ENCODE peak calls at places on chromosomes 6 and 20, in four cellular contexts. X is foreskin fibroblast, Q is fibroblast of lung, K is GM13977. C is an unnamed sample.

GRCh38 chr6:149454405-149454848 is 30.4 kb downstream of the ZC3H12D start:
- DNase-seq in Q (peak), K (no peak), X (peak), C (peak)

GRCh38 chr20:21396045-21396893 is 1.1 kb downstream of the NKX2-4 start:
- DNase-seq in K (no peak), Q (no peak), X (no peak), C (no peak)

GRCh38 chr6:81696505-81696904 is 56.0 kb downstream of the TENT5A start:
- DNase-seq in X (peak), K (no peak), Q (peak), C (peak)

GRCh38 chr6:127904160-127904559 is 3.3 kb upstream of the THEMIS start:
- DNase-seq in K (no peak), X (no peak), Q (no peak), C (no peak)

GRCh38 chr6:136761227-136761922 is 30.9 kb downstream of the MAP3K5 start:
- DNase-seq in X (peak), K (no peak), Q (peak), C (no peak)

GRCh38 chr6:46184114-46184513 is 13.3 kb upstream of the ENPP5 start:
- DNase-seq in X (peak), Q (peak), K (no peak), C (peak)

GRCh38 chr6:18362058-18362561 is 25.0 kb upstream of the RNF144B start:
- DNase-seq in Q (peak), X (peak), K (no peak), C (peak)

GRCh38 chr20:34979366-34980153 is 23.9 kb downstream of the MYH7B start:
- DNase-seq in X (no peak), K (no peak), Q (no peak), C (no peak)

GRCh38 chr20:6533321-6533720 is 234.2 kb upstream of the BMP2 start:
- DNase-seq in K (no peak), Q (peak), X (peak), C (no peak)

GRCh38 chr20:52481443-52481842 is 289.9 kb upstream of the ZFP64 start:
- DNase-seq in K (no peak), Q (no peak), X (no peak), C (no peak)

GRCh38 chr6:159943101-159943632 is 25.7 kb upstream of the IGF2R start:
- DNase-seq in K (no peak), X (peak), Q (peak), C (peak)

GRCh38 chr6:113856011-113856551 is 1.1 kb upstream of the MARCKS start:
- DNase-seq in K (peak), Q (peak), X (peak), C (no peak)

GRCh38 chr6:33620158-33620583 is 951 bp upstream of the ITPR3 start:
- DNase-seq in Q (peak), X (no peak), K (peak), C (no peak)

GRCh38 chr6:62285612-62286469 is at the start of gene KHDRBS2:
- DNase-seq in K (peak), X (no peak), Q (no peak), C (no peak)

GRCh38 chr6:53029262-53029661 is 34.2 kb upstream of the GSTA4 start:
- DNase-seq in Q (no peak), K (no peak), X (peak), C (no peak)

GRCh38 chr6:161415302-161415855 is 141.5 kb upstream of the AGPAT4 start:
- DNase-seq in X (no peak), Q (no peak), K (no peak), C (no peak)

GRCh38 chr20:571754-572331 is 28.3 kb upstream of the CSNK2A1 start:
- DNase-seq in X (peak), Q (peak), K (no peak), C (no peak)

GRCh38 chr6:131129657-131130545 is 5.4 kb upstream of the AKAP7 start:
- DNase-seq in K (no peak), X (peak), Q (no peak), C (peak)

GRCh38 chr6:139531148-139531547 is 156.7 kb upstream of the CITED2 start:
- DNase-seq in K (no peak), X (peak), Q (peak), C (peak)

GRCh38 chr6:96898241-96898851 is 655 bp upstream of the NDUFAF4 start:
- DNase-seq in Q (peak), K (peak), X (peak), C (peak)

GRCh38 chr6:149847943-149848267 is 16.3 kb downstream of the LRP11 start:
- DNase-seq in X (no peak), Q (peak), K (no peak), C (no peak)

GRCh38 chr20:11537032-11537431 is 380.7 kb upstream of the BTBD3 start:
- DNase-seq in Q (no peak), X (no peak), K (no peak), C (no peak)

GRCh38 chr6:121858976-121859375 is 423.5 kb downstream of the GJA1 start:
- DNase-seq in K (no peak), X (no peak), Q (no peak), C (no peak)

GRCh38 chr20:63911171-63911570 is 16.2 kb downstream of the DNAJC5 start:
- DNase-seq in X (no peak), K (no peak), Q (peak), C (peak)

GRCh38 chr20:4117867-4118266 is 102.5 kb upstream of the RNF24 start:
- DNase-seq in K (no peak), Q (no peak), X (no peak), C (no peak)

GRCh38 chr6:1827984-1828793 is 218.5 kb downstream of the FOXC1 start:
- DNase-seq in K (no peak), Q (no peak), X (no peak), C (no peak)

GRCh38 chr6:17959317-17959716 is 28.1 kb downstream of the KIF13A start:
- DNase-seq in K (no peak), X (no peak), Q (no peak), C (no peak)

GRCh38 chr6:165184192-165184979 is 125.0 kb downstream of the C6orf118 start:
- DNase-seq in K (no peak), Q (peak), X (no peak), C (peak)

GRCh38 chr20:48919336-48919881 is 2.1 kb upstream of the ARFGEF2 start:
- DNase-seq in X (no peak), Q (no peak), K (no peak), C (no peak)

GRCh38 chr20:23641936-23642751 is 4.4 kb upstream of the CST3 start:
- DNase-seq in X (peak), Q (peak), K (no peak), C (peak)

GRCh38 chr6:157050537-157051280 is 272.6 kb downstream of the TMEM242 start:
- DNase-seq in K (no peak), X (no peak), Q (no peak), C (no peak)

GRCh38 chr6:89432875-89433636 is at the start of gene ANKRD6:
- DNase-seq in Q (peak), K (peak), X (peak), C (peak)

GRCh38 chr20:5491463-5491862 is 174.7 kb upstream of the PROKR2 start:
- DNase-seq in Q (no peak), X (no peak), K (no peak), C (no peak)

GRCh38 chr6:135586388-135586787 is 88.8 kb upstream of the AHI1 start:
- DNase-seq in K (no peak), Q (peak), X (no peak), C (no peak)

GRCh38 chr20:46694484-46694883 is 5.2 kb upstream of the TP53RK start:
- DNase-seq in K (no peak), X (peak), Q (no peak), C (no peak)

GRCh38 chr6:154622618-154623336 is 110.4 kb upstream of the SCAF8 start:
- DNase-seq in K (no peak), X (no peak), Q (no peak), C (no peak)

GRCh38 chr6:43263314-43264178 is 20.3 kb downstream of the TTBK1 start:
- DNase-seq in Q (peak), K (peak), X (peak), C (peak)

GRCh38 chr6:85449818-85450577 is at the start of gene NT5E:
- DNase-seq in K (peak), X (peak), Q (peak), C (peak)

GRCh38 chr6:85452441-85452881 is 2.6 kb downstream of the NT5E start:
- DNase-seq in X (peak), K (no peak), Q (peak), C (peak)

GRCh38 chr6:85449388-85449817 is 480 bp upstream of the NT5E start:
- DNase-seq in K (peak), Q (peak), X (peak), C (peak)

GRCh38 chr6:85451586-85452306 is 1.9 kb downstream of the NT5E start:
- DNase-seq in Q (no peak), K (no peak), X (peak), C (no peak)

DNA sequence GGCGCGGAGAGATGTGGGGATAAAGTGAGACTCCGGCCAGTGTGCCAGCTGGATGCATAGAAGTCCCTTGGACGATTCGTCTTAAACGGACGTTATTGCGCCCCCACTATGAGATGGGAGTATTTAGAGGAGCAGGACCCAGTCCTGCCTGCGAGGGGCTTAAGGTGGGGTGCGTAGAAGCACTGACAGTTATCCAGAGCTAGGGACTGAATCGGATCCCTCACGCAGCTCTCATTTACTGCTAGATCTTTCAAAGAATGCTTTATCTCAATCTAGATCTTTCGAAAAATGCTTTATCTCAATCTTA is 648 bp downstream of the NT5E start:
- DNase-seq in K (peak), Q (peak), X (peak), C (no peak)
- TF ChIP-seq CTCF in K (no peak), Q (no peak), X (no peak), C (no peak)

GRCh38 chr6:723540-723939 is 30.6 kb upstream of the EXOC2 start:
- DNase-seq in X (no peak), Q (no peak), K (no peak), C (no peak)
- TF ChIP-seq CTCF in X (peak), Q (no peak), K (no peak), C (no peak)

DNA sequence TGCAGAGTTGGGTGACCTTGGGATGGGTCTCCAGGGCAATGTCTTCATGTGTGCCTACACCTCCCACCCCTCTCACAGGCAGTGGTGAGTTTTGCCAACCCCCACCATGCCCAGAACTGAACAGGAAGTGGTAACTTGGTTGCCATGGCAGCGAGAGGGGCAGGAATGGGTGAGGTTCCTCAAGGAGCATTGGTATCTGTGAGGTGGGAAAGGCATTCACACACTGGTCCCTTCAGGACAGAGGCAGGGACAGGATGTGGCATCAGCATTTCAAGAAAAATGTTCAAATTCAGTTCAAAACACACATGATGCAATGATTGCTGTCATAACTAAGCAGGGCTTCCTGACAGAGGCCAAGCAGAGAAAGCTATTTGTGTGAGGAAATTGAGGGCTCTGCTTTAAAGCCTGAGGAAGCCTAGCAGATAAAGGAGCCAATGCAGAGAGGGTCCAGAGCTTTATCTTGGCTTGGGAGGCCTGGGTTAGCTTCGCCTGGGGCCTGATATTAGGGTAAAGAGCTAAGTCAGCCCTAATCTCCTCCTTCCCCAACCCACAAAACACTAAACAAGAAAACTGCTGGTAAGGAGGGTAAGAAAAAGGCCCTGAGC is 551 bp downstream of the TREML2 start:
- DNase-seq in X (peak), Q (no peak), K (peak), C (no peak)
- TF ChIP-seq CTCF in X (no peak), Q (no peak), K (no peak), C (no peak)

DNA sequence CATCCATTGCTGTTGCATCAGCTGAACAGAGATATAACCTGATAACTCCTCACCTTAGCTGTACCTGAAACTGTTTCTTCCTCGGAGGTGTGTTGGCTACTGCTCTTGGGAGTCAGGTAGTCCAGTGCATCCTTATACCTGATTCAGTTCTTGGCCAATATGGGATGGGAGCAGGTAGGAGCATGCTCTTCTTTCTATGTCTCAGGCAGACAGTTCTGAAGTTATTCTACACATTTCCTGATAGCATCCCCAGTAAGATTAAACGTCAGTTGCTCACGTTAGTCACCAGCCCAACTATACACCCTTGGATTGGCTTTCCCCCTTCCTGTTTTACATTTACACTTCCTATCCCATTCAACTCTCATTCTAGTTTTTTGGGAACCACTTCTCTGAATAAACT is 244.3 kb upstream of the FLRT3 start:
- DNase-seq in Q (no peak), X (no peak), K (no peak), C (no peak)
- TF ChIP-seq CTCF in Q (no peak), X (no peak), K (no peak), C (no peak)

GRCh38 chr6:137878810-137879285 is 11.8 kb downstream of the TNFAIP3 start:
- DNase-seq in X (no peak), K (no peak), Q (no peak), C (no peak)
- TF ChIP-seq CTCF in X (no peak), K (no peak), Q (peak), C (no peak)

DNA sequence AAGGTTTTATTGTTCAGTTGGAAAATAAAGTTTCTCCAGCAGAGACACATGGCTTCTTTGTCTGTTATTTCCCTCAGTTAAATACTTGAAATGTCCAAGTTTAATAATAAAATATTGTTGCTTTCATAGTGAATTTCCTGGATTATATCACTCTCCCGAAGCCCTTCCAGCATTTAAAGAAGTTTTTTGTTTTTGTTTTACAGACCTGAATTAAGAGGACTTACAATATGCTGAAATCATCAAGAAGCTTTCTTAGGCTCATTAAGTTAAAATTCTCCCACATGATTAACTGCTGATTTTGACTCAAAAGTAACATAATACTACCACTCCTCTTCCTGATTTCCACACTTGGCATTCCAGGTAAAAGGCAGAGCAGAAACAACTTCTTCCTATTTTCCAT is 35.9 kb downstream of the PDSS2 start:
- DNase-seq in K (no peak), Q (no peak), X (no peak), C (no peak)
- TF ChIP-seq CTCF in K (no peak), Q (no peak), X (no peak), C (no peak)

GRCh38 chr20:9458075-9458818 is 56.1 kb upstream of the LAMP5 start:
- DNase-seq in X (peak), K (no peak), Q (no peak), C (peak)

GRCh38 chr20:9460518-9460917 is 53.9 kb upstream of the LAMP5 start:
- DNase-seq in X (peak), Q (peak), K (no peak), C (peak)

GRCh38 chr20:9454781-9455180 is 59.6 kb upstream of the LAMP5 start:
- DNase-seq in Q (no peak), K (no peak), X (peak), C (peak)

GRCh38 chr20:9457055-9457454 is 57.3 kb upstream of the LAMP5 start:
- DNase-seq in K (no peak), X (no peak), Q (no peak), C (no peak)
- TF ChIP-seq CTCF in K (no peak), X (no peak), Q (no peak), C (no peak)

GRCh38 chr6:146928503-146928902 is 275.7 kb upstream of the STXBP5 start:
- DNase-seq in X (no peak), K (no peak), Q (no peak), C (no peak)

GRCh38 chr6:146935489-146935888 is 268.7 kb upstream of the STXBP5 start:
- DNase-seq in X (no peak), Q (no peak), K (no peak), C (no peak)

GRCh38 chr6:146925846-146926245 is 278.4 kb upstream of the STXBP5 start:
- DNase-seq in K (no peak), Q (no peak), X (no peak), C (no peak)

GRCh38 chr6:146931214-146931613 is 273.0 kb upstream of the STXBP5 start:
- DNase-seq in K (no peak), X (peak), Q (no peak), C (peak)
- TF ChIP-seq CTCF in K (no peak), X (no peak), Q (no peak), C (no peak)